ENCODE peak calls at places on chromosome 1, in nine cellular contexts. One of them, this sample, is unnamed.

GRCh38 chr1:18110968-18111367 is 3.4 kb downstream of the IGSF21 start:
- DNase-seq in NCI-H1105 treated with DMSO at 0.1 percent for 48 hours: peak
- DNase-seq in T-cell: no peak
- DNase-seq in T-helper 9 cell: no peak
- DNase-seq in type B pancreatic cell: no peak
- DNase-seq in stimulated activated CD4-positive, alpha-beta T cell treated with anti-CD3 and anti-CD28 coated beads, Interleukin-12 subunit alpha, Interleukin-12 subunit beta, amount 100 ng/mL, for 48 hours: no peak
- DNase-seq in T-helper 1 cell: no peak
- DNase-seq in fibroblast of the aortic adventitia: no peak
- DNase-seq in CD8-positive, alpha-beta T cell: no peak
- DNase-seq in this sample: no peak

GRCh38 chr1:36133484-36133883 is 8.5 kb upstream of the COL8A2 start:
- DNase-seq in NCI-H1105 treated with DMSO at 0.1 percent for 48 hours: no peak
- DNase-seq in T-cell: no peak
- DNase-seq in T-helper 9 cell: no peak
- DNase-seq in type B pancreatic cell: no peak
- DNase-seq in stimulated activated CD4-positive, alpha-beta T cell treated with anti-CD3 and anti-CD28 coated beads, Interleukin-12 subunit alpha, Interleukin-12 subunit beta, amount 100 ng/mL, for 48 hours: no peak
- DNase-seq in T-helper 1 cell: no peak
- DNase-seq in fibroblast of the aortic adventitia: peak
- DNase-seq in CD8-positive, alpha-beta T cell: no peak
- DNase-seq in this sample: peak

GRCh38 chr1:39576016-39576657 is 453 bp downstream of the PABPC4 start:
- DNase-seq in NCI-H1105 treated with DMSO at 0.1 percent for 48 hours: peak
- DNase-seq in T-cell: no peak
- DNase-seq in T-helper 9 cell: peak
- DNase-seq in type B pancreatic cell: no peak
- DNase-seq in stimulated activated CD4-positive, alpha-beta T cell treated with anti-CD3 and anti-CD28 coated beads, Interleukin-12 subunit alpha, Interleukin-12 subunit beta, amount 100 ng/mL, for 48 hours: peak
- DNase-seq in T-helper 1 cell: peak
- DNase-seq in fibroblast of the aortic adventitia: no peak
- DNase-seq in CD8-positive, alpha-beta T cell: no peak
- DNase-seq in this sample: no peak

GRCh38 chr1:6783956-6784559 is 1.2 kb upstream of the CAMTA1 start:
- DNase-seq in NCI-H1105 treated with DMSO at 0.1 percent for 48 hours: no peak
- DNase-seq in T-cell: no peak
- DNase-seq in T-helper 9 cell: no peak
- DNase-seq in type B pancreatic cell: no peak
- DNase-seq in stimulated activated CD4-positive, alpha-beta T cell treated with anti-CD3 and anti-CD28 coated beads, Interleukin-12 subunit alpha, Interleukin-12 subunit beta, amount 100 ng/mL, for 48 hours: no peak
- DNase-seq in T-helper 1 cell: no peak
- DNase-seq in fibroblast of the aortic adventitia: peak
- DNase-seq in CD8-positive, alpha-beta T cell: no peak
- DNase-seq in this sample: no peak

GRCh38 chr1:21623411-21623961 is 45.7 kb downstream of the RAP1GAP start:
- DNase-seq in NCI-H1105 treated with DMSO at 0.1 percent for 48 hours: no peak
- DNase-seq in T-cell: no peak
- DNase-seq in T-helper 9 cell: no peak
- DNase-seq in type B pancreatic cell: no peak
- DNase-seq in stimulated activated CD4-positive, alpha-beta T cell treated with anti-CD3 and anti-CD28 coated beads, Interleukin-12 subunit alpha, Interleukin-12 subunit beta, amount 100 ng/mL, for 48 hours: no peak
- DNase-seq in T-helper 1 cell: no peak
- DNase-seq in fibroblast of the aortic adventitia: no peak
- DNase-seq in CD8-positive, alpha-beta T cell: no peak
- DNase-seq in this sample: no peak

GRCh38 chr1:23661887-23662286 is 29.7 kb upstream of the RPL11 start:
- DNase-seq in NCI-H1105 treated with DMSO at 0.1 percent for 48 hours: no peak
- DNase-seq in T-cell: no peak
- DNase-seq in T-helper 9 cell: no peak
- DNase-seq in type B pancreatic cell: no peak
- DNase-seq in stimulated activated CD4-positive, alpha-beta T cell treated with anti-CD3 and anti-CD28 coated beads, Interleukin-12 subunit alpha, Interleukin-12 subunit beta, amount 100 ng/mL, for 48 hours: no peak
- DNase-seq in T-helper 1 cell: no peak
- DNase-seq in fibroblast of the aortic adventitia: no peak
- DNase-seq in CD8-positive, alpha-beta T cell: no peak
- DNase-seq in this sample: no peak

GRCh38 chr1:56148466-56149193 is 430.7 kb downstream of the PLPP3 start:
- DNase-seq in NCI-H1105 treated with DMSO at 0.1 percent for 48 hours: no peak
- DNase-seq in T-cell: no peak
- DNase-seq in T-helper 9 cell: no peak
- DNase-seq in type B pancreatic cell: no peak
- DNase-seq in stimulated activated CD4-positive, alpha-beta T cell treated with anti-CD3 and anti-CD28 coated beads, Interleukin-12 subunit alpha, Interleukin-12 subunit beta, amount 100 ng/mL, for 48 hours: no peak
- DNase-seq in T-helper 1 cell: no peak
- DNase-seq in fibroblast of the aortic adventitia: peak
- DNase-seq in CD8-positive, alpha-beta T cell: no peak
- DNase-seq in this sample: no peak

GRCh38 chr1:228445867-228446584 is 29.4 kb upstream of the TRIM17 start:
- DNase-seq in NCI-H1105 treated with DMSO at 0.1 percent for 48 hours: no peak
- DNase-seq in T-cell: no peak
- DNase-seq in T-helper 9 cell: no peak
- DNase-seq in type B pancreatic cell: no peak
- DNase-seq in stimulated activated CD4-positive, alpha-beta T cell treated with anti-CD3 and anti-CD28 coated beads, Interleukin-12 subunit alpha, Interleukin-12 subunit beta, amount 100 ng/mL, for 48 hours: no peak
- DNase-seq in T-helper 1 cell: no peak
- DNase-seq in fibroblast of the aortic adventitia: peak
- DNase-seq in CD8-positive, alpha-beta T cell: no peak
- DNase-seq in this sample: no peak

GRCh38 chr1:207309775-207310273 is 11.7 kb upstream of the CD55 start:
- DNase-seq in NCI-H1105 treated with DMSO at 0.1 percent for 48 hours: no peak
- DNase-seq in T-cell: no peak
- DNase-seq in T-helper 9 cell: no peak
- DNase-seq in type B pancreatic cell: no peak
- DNase-seq in stimulated activated CD4-positive, alpha-beta T cell treated with anti-CD3 and anti-CD28 coated beads, Interleukin-12 subunit alpha, Interleukin-12 subunit beta, amount 100 ng/mL, for 48 hours: no peak
- DNase-seq in T-helper 1 cell: no peak
- DNase-seq in fibroblast of the aortic adventitia: peak
- DNase-seq in CD8-positive, alpha-beta T cell: no peak
- DNase-seq in this sample: no peak

GRCh38 chr1:116386042-116386441 is 13.0 kb downstream of the ATP1A1 start:
- DNase-seq in NCI-H1105 treated with DMSO at 0.1 percent for 48 hours: no peak
- DNase-seq in T-cell: no peak
- DNase-seq in T-helper 9 cell: no peak
- DNase-seq in type B pancreatic cell: no peak
- DNase-seq in stimulated activated CD4-positive, alpha-beta T cell treated with anti-CD3 and anti-CD28 coated beads, Interleukin-12 subunit alpha, Interleukin-12 subunit beta, amount 100 ng/mL, for 48 hours: no peak
- DNase-seq in T-helper 1 cell: no peak
- DNase-seq in fibroblast of the aortic adventitia: no peak
- DNase-seq in CD8-positive, alpha-beta T cell: no peak
- DNase-seq in this sample: no peak

GRCh38 chr1:220526294-220526693 is 1.6 kb upstream of the MARK1 start:
- DNase-seq in NCI-H1105 treated with DMSO at 0.1 percent for 48 hours: no peak
- DNase-seq in T-cell: no peak
- DNase-seq in T-helper 9 cell: no peak
- DNase-seq in type B pancreatic cell: no peak
- DNase-seq in stimulated activated CD4-positive, alpha-beta T cell treated with anti-CD3 and anti-CD28 coated beads, Interleukin-12 subunit alpha, Interleukin-12 subunit beta, amount 100 ng/mL, for 48 hours: no peak
- DNase-seq in T-helper 1 cell: no peak
- DNase-seq in fibroblast of the aortic adventitia: no peak
- DNase-seq in CD8-positive, alpha-beta T cell: no peak
- DNase-seq in this sample: no peak

GRCh38 chr1:25796807-25797458 is 3.1 kb upstream of the SELENON start:
- DNase-seq in NCI-H1105 treated with DMSO at 0.1 percent for 48 hours: peak
- DNase-seq in T-cell: peak
- DNase-seq in T-helper 9 cell: peak
- DNase-seq in type B pancreatic cell: peak
- DNase-seq in stimulated activated CD4-positive, alpha-beta T cell treated with anti-CD3 and anti-CD28 coated beads, Interleukin-12 subunit alpha, Interleukin-12 subunit beta, amount 100 ng/mL, for 48 hours: peak
- DNase-seq in T-helper 1 cell: peak
- DNase-seq in fibroblast of the aortic adventitia: peak
- DNase-seq in CD8-positive, alpha-beta T cell: peak
- DNase-seq in this sample: no peak

GRCh38 chr1:23958810-23959460 is 693 bp upstream of the PNRC2 start:
- DNase-seq in NCI-H1105 treated with DMSO at 0.1 percent for 48 hours: peak
- DNase-seq in T-cell: peak
- DNase-seq in T-helper 9 cell: peak
- DNase-seq in type B pancreatic cell: peak
- DNase-seq in stimulated activated CD4-positive, alpha-beta T cell treated with anti-CD3 and anti-CD28 coated beads, Interleukin-12 subunit alpha, Interleukin-12 subunit beta, amount 100 ng/mL, for 48 hours: peak
- DNase-seq in T-helper 1 cell: peak
- DNase-seq in fibroblast of the aortic adventitia: peak
- DNase-seq in CD8-positive, alpha-beta T cell: peak
- DNase-seq in this sample: peak

GRCh38 chr1:17125756-17126237 is 6.5 kb upstream of the PADI2 start:
- DNase-seq in NCI-H1105 treated with DMSO at 0.1 percent for 48 hours: peak
- DNase-seq in T-cell: peak
- DNase-seq in T-helper 9 cell: peak
- DNase-seq in type B pancreatic cell: peak
- DNase-seq in stimulated activated CD4-positive, alpha-beta T cell treated with anti-CD3 and anti-CD28 coated beads, Interleukin-12 subunit alpha, Interleukin-12 subunit beta, amount 100 ng/mL, for 48 hours: peak
- DNase-seq in T-helper 1 cell: peak
- DNase-seq in fibroblast of the aortic adventitia: peak
- DNase-seq in CD8-positive, alpha-beta T cell: peak
- DNase-seq in this sample: no peak

GRCh38 chr1:87273291-87273690 is 55.4 kb upstream of the LMO4 start:
- DNase-seq in NCI-H1105 treated with DMSO at 0.1 percent for 48 hours: no peak
- DNase-seq in T-cell: no peak
- DNase-seq in T-helper 9 cell: no peak
- DNase-seq in type B pancreatic cell: no peak
- DNase-seq in stimulated activated CD4-positive, alpha-beta T cell treated with anti-CD3 and anti-CD28 coated beads, Interleukin-12 subunit alpha, Interleukin-12 subunit beta, amount 100 ng/mL, for 48 hours: no peak
- DNase-seq in T-helper 1 cell: no peak
- DNase-seq in fibroblast of the aortic adventitia: no peak
- DNase-seq in CD8-positive, alpha-beta T cell: no peak
- DNase-seq in this sample: no peak

GRCh38 chr1:154730986-154731489 is 123.1 kb upstream of the ADAR start:
- DNase-seq in NCI-H1105 treated with DMSO at 0.1 percent for 48 hours: no peak
- DNase-seq in T-cell: no peak
- DNase-seq in T-helper 9 cell: no peak
- DNase-seq in type B pancreatic cell: no peak
- DNase-seq in stimulated activated CD4-positive, alpha-beta T cell treated with anti-CD3 and anti-CD28 coated beads, Interleukin-12 subunit alpha, Interleukin-12 subunit beta, amount 100 ng/mL, for 48 hours: no peak
- DNase-seq in T-helper 1 cell: no peak
- DNase-seq in fibroblast of the aortic adventitia: peak
- DNase-seq in CD8-positive, alpha-beta T cell: no peak
- DNase-seq in this sample: no peak

GRCh38 chr1:238647877-238648276 is 738.5 kb upstream of the CHRM3 start:
- DNase-seq in NCI-H1105 treated with DMSO at 0.1 percent for 48 hours: no peak
- DNase-seq in T-cell: no peak
- DNase-seq in T-helper 9 cell: no peak
- DNase-seq in type B pancreatic cell: no peak
- DNase-seq in stimulated activated CD4-positive, alpha-beta T cell treated with anti-CD3 and anti-CD28 coated beads, Interleukin-12 subunit alpha, Interleukin-12 subunit beta, amount 100 ng/mL, for 48 hours: no peak
- DNase-seq in T-helper 1 cell: no peak
- DNase-seq in fibroblast of the aortic adventitia: peak
- DNase-seq in CD8-positive, alpha-beta T cell: no peak
- DNase-seq in this sample: peak

GRCh38 chr1:116663821-116664220 is 3.7 kb downstream of the IGSF3 start:
- DNase-seq in NCI-H1105 treated with DMSO at 0.1 percent for 48 hours: no peak
- DNase-seq in T-cell: no peak
- DNase-seq in T-helper 9 cell: no peak
- DNase-seq in type B pancreatic cell: no peak
- DNase-seq in stimulated activated CD4-positive, alpha-beta T cell treated with anti-CD3 and anti-CD28 coated beads, Interleukin-12 subunit alpha, Interleukin-12 subunit beta, amount 100 ng/mL, for 48 hours: no peak
- DNase-seq in T-helper 1 cell: no peak
- DNase-seq in fibroblast of the aortic adventitia: no peak
- DNase-seq in CD8-positive, alpha-beta T cell: no peak
- DNase-seq in this sample: no peak

GRCh38 chr1:170296642-170297041 is 150.9 kb downstream of the NTMT2 start:
- DNase-seq in NCI-H1105 treated with DMSO at 0.1 percent for 48 hours: no peak
- DNase-seq in T-cell: no peak
- DNase-seq in T-helper 9 cell: no peak
- DNase-seq in type B pancreatic cell: no peak
- DNase-seq in stimulated activated CD4-positive, alpha-beta T cell treated with anti-CD3 and anti-CD28 coated beads, Interleukin-12 subunit alpha, Interleukin-12 subunit beta, amount 100 ng/mL, for 48 hours: no peak
- DNase-seq in T-helper 1 cell: no peak
- DNase-seq in fibroblast of the aortic adventitia: no peak
- DNase-seq in CD8-positive, alpha-beta T cell: no peak
- DNase-seq in this sample: no peak

GRCh38 chr1:99327357-99327756 is 63.1 kb downstream of the PLPPR4 start:
- DNase-seq in NCI-H1105 treated with DMSO at 0.1 percent for 48 hours: peak
- DNase-seq in T-cell: no peak
- DNase-seq in T-helper 9 cell: no peak
- DNase-seq in type B pancreatic cell: no peak
- DNase-seq in stimulated activated CD4-positive, alpha-beta T cell treated with anti-CD3 and anti-CD28 coated beads, Interleukin-12 subunit alpha, Interleukin-12 subunit beta, amount 100 ng/mL, for 48 hours: no peak
- DNase-seq in T-helper 1 cell: no peak
- DNase-seq in fibroblast of the aortic adventitia: no peak
- DNase-seq in CD8-positive, alpha-beta T cell: no peak
- DNase-seq in this sample: no peak

GRCh38 chr1:43660355-43660754 is 10.4 kb downstream of the KDM4A start:
- DNase-seq in NCI-H1105 treated with DMSO at 0.1 percent for 48 hours: no peak
- DNase-seq in T-cell: no peak
- DNase-seq in T-helper 9 cell: no peak
- DNase-seq in type B pancreatic cell: no peak
- DNase-seq in stimulated activated CD4-positive, alpha-beta T cell treated with anti-CD3 and anti-CD28 coated beads, Interleukin-12 subunit alpha, Interleukin-12 subunit beta, amount 100 ng/mL, for 48 hours: no peak
- DNase-seq in T-helper 1 cell: no peak
- DNase-seq in fibroblast of the aortic adventitia: no peak
- DNase-seq in CD8-positive, alpha-beta T cell: no peak
- DNase-seq in this sample: no peak

GRCh38 chr1:27564264-27564579 is 39.7 kb downstream of the AHDC1 start:
- DNase-seq in NCI-H1105 treated with DMSO at 0.1 percent for 48 hours: no peak
- DNase-seq in T-cell: no peak
- DNase-seq in T-helper 9 cell: no peak
- DNase-seq in type B pancreatic cell: no peak
- DNase-seq in stimulated activated CD4-positive, alpha-beta T cell treated with anti-CD3 and anti-CD28 coated beads, Interleukin-12 subunit alpha, Interleukin-12 subunit beta, amount 100 ng/mL, for 48 hours: no peak
- DNase-seq in T-helper 1 cell: no peak
- DNase-seq in fibroblast of the aortic adventitia: no peak
- DNase-seq in CD8-positive, alpha-beta T cell: no peak
- DNase-seq in this sample: no peak

GRCh38 chr1:220271706-220272046 is 577 bp downstream of the RAB3GAP2 start:
- DNase-seq in NCI-H1105 treated with DMSO at 0.1 percent for 48 hours: no peak
- DNase-seq in T-cell: no peak
- DNase-seq in T-helper 9 cell: no peak
- DNase-seq in type B pancreatic cell: no peak
- DNase-seq in stimulated activated CD4-positive, alpha-beta T cell treated with anti-CD3 and anti-CD28 coated beads, Interleukin-12 subunit alpha, Interleukin-12 subunit beta, amount 100 ng/mL, for 48 hours: no peak
- DNase-seq in T-helper 1 cell: no peak
- DNase-seq in fibroblast of the aortic adventitia: peak
- DNase-seq in CD8-positive, alpha-beta T cell: no peak
- DNase-seq in this sample: no peak

GRCh38 chr1:203364013-203364730 is 13.2 kb upstream of the FMOD start:
- DNase-seq in NCI-H1105 treated with DMSO at 0.1 percent for 48 hours: no peak
- DNase-seq in T-cell: no peak
- DNase-seq in T-helper 9 cell: no peak
- DNase-seq in type B pancreatic cell: no peak
- DNase-seq in stimulated activated CD4-positive, alpha-beta T cell treated with anti-CD3 and anti-CD28 coated beads, Interleukin-12 subunit alpha, Interleukin-12 subunit beta, amount 100 ng/mL, for 48 hours: no peak
- DNase-seq in T-helper 1 cell: no peak
- DNase-seq in fibroblast of the aortic adventitia: no peak
- DNase-seq in CD8-positive, alpha-beta T cell: no peak
- DNase-seq in this sample: no peak

GRCh38 chr1:20702416-20702815 is 15.4 kb downstream of the KIF17 start:
- DNase-seq in NCI-H1105 treated with DMSO at 0.1 percent for 48 hours: no peak
- DNase-seq in T-cell: no peak
- DNase-seq in T-helper 9 cell: no peak
- DNase-seq in type B pancreatic cell: no peak
- DNase-seq in stimulated activated CD4-positive, alpha-beta T cell treated with anti-CD3 and anti-CD28 coated beads, Interleukin-12 subunit alpha, Interleukin-12 subunit beta, amount 100 ng/mL, for 48 hours: no peak
- DNase-seq in T-helper 1 cell: no peak
- DNase-seq in fibroblast of the aortic adventitia: peak
- DNase-seq in CD8-positive, alpha-beta T cell: no peak
- DNase-seq in this sample: no peak

GRCh38 chr1:53705446-53706096 is 33.4 kb downstream of the GLIS1 start:
- DNase-seq in NCI-H1105 treated with DMSO at 0.1 percent for 48 hours: no peak
- DNase-seq in T-cell: no peak
- DNase-seq in T-helper 9 cell: no peak
- DNase-seq in type B pancreatic cell: no peak
- DNase-seq in stimulated activated CD4-positive, alpha-beta T cell treated with anti-CD3 and anti-CD28 coated beads, Interleukin-12 subunit alpha, Interleukin-12 subunit beta, amount 100 ng/mL, for 48 hours: no peak
- DNase-seq in T-helper 1 cell: no peak
- DNase-seq in fibroblast of the aortic adventitia: no peak
- DNase-seq in CD8-positive, alpha-beta T cell: no peak
- DNase-seq in this sample: no peak

GRCh38 chr1:37602750-37603694 is 7.3 kb upstream of the GNL2 start:
- DNase-seq in NCI-H1105 treated with DMSO at 0.1 percent for 48 hours: peak
- DNase-seq in T-cell: peak
- DNase-seq in T-helper 9 cell: peak
- DNase-seq in type B pancreatic cell: no peak
- DNase-seq in stimulated activated CD4-positive, alpha-beta T cell treated with anti-CD3 and anti-CD28 coated beads, Interleukin-12 subunit alpha, Interleukin-12 subunit beta, amount 100 ng/mL, for 48 hours: no peak
- DNase-seq in T-helper 1 cell: peak
- DNase-seq in fibroblast of the aortic adventitia: peak
- DNase-seq in CD8-positive, alpha-beta T cell: no peak
- DNase-seq in this sample: no peak

GRCh38 chr1:234553241-234554156 is 56.5 kb downstream of the IRF2BP2 start:
- DNase-seq in NCI-H1105 treated with DMSO at 0.1 percent for 48 hours: no peak
- DNase-seq in T-cell: no peak
- DNase-seq in T-helper 9 cell: no peak
- DNase-seq in type B pancreatic cell: no peak
- DNase-seq in stimulated activated CD4-positive, alpha-beta T cell treated with anti-CD3 and anti-CD28 coated beads, Interleukin-12 subunit alpha, Interleukin-12 subunit beta, amount 100 ng/mL, for 48 hours: no peak
- DNase-seq in T-helper 1 cell: no peak
- DNase-seq in fibroblast of the aortic adventitia: peak
- DNase-seq in CD8-positive, alpha-beta T cell: no peak
- DNase-seq in this sample: peak

GRCh38 chr1:3714284-3714741 is 37.9 kb upstream of the CCDC27 start:
- DNase-seq in NCI-H1105 treated with DMSO at 0.1 percent for 48 hours: no peak
- DNase-seq in T-cell: no peak
- DNase-seq in T-helper 9 cell: no peak
- DNase-seq in type B pancreatic cell: no peak
- DNase-seq in stimulated activated CD4-positive, alpha-beta T cell treated with anti-CD3 and anti-CD28 coated beads, Interleukin-12 subunit alpha, Interleukin-12 subunit beta, amount 100 ng/mL, for 48 hours: no peak
- DNase-seq in T-helper 1 cell: no peak
- DNase-seq in fibroblast of the aortic adventitia: no peak
- DNase-seq in CD8-positive, alpha-beta T cell: no peak
- DNase-seq in this sample: no peak

GRCh38 chr1:64962447-64962846 is 3.9 kb downstream of the JAK1 start:
- DNase-seq in NCI-H1105 treated with DMSO at 0.1 percent for 48 hours: no peak
- DNase-seq in T-cell: peak
- DNase-seq in T-helper 9 cell: no peak
- DNase-seq in type B pancreatic cell: no peak
- DNase-seq in stimulated activated CD4-positive, alpha-beta T cell treated with anti-CD3 and anti-CD28 coated beads, Interleukin-12 subunit alpha, Interleukin-12 subunit beta, amount 100 ng/mL, for 48 hours: peak
- DNase-seq in T-helper 1 cell: peak
- DNase-seq in fibroblast of the aortic adventitia: no peak
- DNase-seq in CD8-positive, alpha-beta T cell: no peak
- DNase-seq in this sample: no peak

GRCh38 chr1:202162049-202162417 is 1.6 kb upstream of the PTPN7 start:
- DNase-seq in NCI-H1105 treated with DMSO at 0.1 percent for 48 hours: no peak
- DNase-seq in T-cell: no peak
- DNase-seq in T-helper 9 cell: peak
- DNase-seq in type B pancreatic cell: no peak
- DNase-seq in stimulated activated CD4-positive, alpha-beta T cell treated with anti-CD3 and anti-CD28 coated beads, Interleukin-12 subunit alpha, Interleukin-12 subunit beta, amount 100 ng/mL, for 48 hours: peak
- DNase-seq in T-helper 1 cell: no peak
- DNase-seq in fibroblast of the aortic adventitia: no peak
- DNase-seq in CD8-positive, alpha-beta T cell: no peak
- DNase-seq in this sample: no peak